ENCODE peak calls at places on chromosome 2, in ten cellular contexts. P is head of caudate nucleus; A is activated T-cell treated with anti-CD3 and anti-CD28 coated beads, Interleukin-2, amount 50 U/mL, for 1 hour; W is cardiac septum; O is astrocyte; R is fibroblast of lung; Z is type B pancreatic cell; L is GF-D8; J is cardiac muscle cell; T is OCI-M1. Y is an unnamed sample.

GRCh38 chr2:53985646-53986045 is 14.9 kb upstream of the PSME4 start:
- DNase-seq in P (no peak), A (no peak), W (no peak), O (no peak), R (no peak), Z (no peak), L (no peak), J (no peak), T (no peak), Y (no peak)

GRCh38 chr2:98654702-98655488 is 46.5 kb downstream of the UNC50 start:
- DNase-seq in P (no peak), A (no peak), W (no peak), O (no peak), R (no peak), Z (no peak), L (peak), J (no peak), T (peak), Y (no peak)

GRCh38 chr2:207012461-207012860 is 73.1 kb downstream of the CPO start:
- DNase-seq in P (no peak), A (no peak), W (no peak), O (no peak), R (peak), Z (no peak), L (no peak), J (peak), T (no peak), Y (peak)

GRCh38 chr2:230067990-230068657 is 600 bp downstream of the SLC16A14 start:
- DNase-seq in P (peak), A (peak), W (no peak), O (peak), R (peak), Z (peak), L (no peak), J (peak), T (peak), Y (no peak)

GRCh38 chr2:12807907-12808810 is 91.4 kb downstream of the TRIB2 start:
- DNase-seq in P (no peak), A (no peak), W (no peak), O (no peak), R (no peak), Z (no peak), L (no peak), J (peak), T (no peak), Y (no peak)

GRCh38 chr2:39583781-39584180 is 81.9 kb upstream of the TMEM178A start:
- DNase-seq in P (no peak), A (no peak), W (no peak), O (peak), R (peak), Z (no peak), L (no peak), J (no peak), T (no peak), Y (no peak)

GRCh38 chr2:197759625-197760292 is 25.4 kb downstream of the BOLL start:
- DNase-seq in P (no peak), A (no peak), W (peak), O (no peak), R (no peak), Z (no peak), L (no peak), J (no peak), T (no peak), Y (no peak)

GRCh38 chr2:239768031-239768800 is 256.9 kb downstream of the NDUFA10 start:
- DNase-seq in P (no peak), A (no peak), W (peak), O (no peak), R (no peak), Z (no peak), L (no peak), J (no peak), T (no peak), Y (no peak)

GRCh38 chr2:28589746-28590463 is 94.0 kb downstream of the PLB1 start:
- DNase-seq in P (no peak), A (peak), W (no peak), O (no peak), R (no peak), Z (no peak), L (no peak), J (no peak), T (no peak), Y (no peak)